ENCODE peak calls at places on chromosomes 7 and 10, in four cellular contexts. W is HepG2, R is K562, V is GM12878. A is an unnamed sample.

GRCh38 chr10:103911021-103911459 is 6.9 kb downstream of the STN1 start:
- DNase-seq in V (no peak), W (no peak), R (no peak), A (no peak)

GRCh38 chr10:109178576-109178975 is 744.7 kb downstream of the XPNPEP1 start:
- DNase-seq in V (no peak), R (no peak), W (no peak), A (no peak)

GRCh38 chr10:98488669-98489430 is 42.1 kb upstream of the HPS1 start:
- DNase-seq in V (no peak), R (no peak), W (peak), A (no peak)

GRCh38 chr10:95467162-95467599 is 94.0 kb downstream of the SORBS1 start:
- DNase-seq in V (no peak), W (peak), R (peak), A (peak)

GRCh38 chr10:102814456-102814871 is 22.7 kb downstream of the CYP17A1 start:
- DNase-seq in R (peak), W (peak), V (no peak), A (no peak)

GRCh38 chr7:94115316-94115715 is 111.2 kb upstream of the BET1 start:
- DNase-seq in R (no peak), W (no peak), V (no peak), A (no peak)

GRCh38 chr10:1657500-1657899 is 79.8 kb downstream of the ADARB2 start:
- DNase-seq in W (no peak), R (no peak), V (no peak), A (no peak)

GRCh38 chr7:158805414-158805813 is 23.9 kb downstream of the ESYT2 start:
- DNase-seq in W (no peak), V (no peak), R (no peak), A (no peak)

GRCh38 chr10:95275726-95276366 is 15.0 kb downstream of the PDLIM1 start:
- DNase-seq in V (no peak), R (no peak), W (no peak), A (no peak)

GRCh38 chr10:90675621-90676020 is 182.2 kb downstream of the HTR7 start:
- DNase-seq in R (no peak), V (no peak), W (no peak), A (no peak)

GRCh38 chr10:11913184-11913641 is 90.1 kb downstream of the PROSER2 start:
- DNase-seq in R (no peak), W (no peak), V (no peak), A (no peak)

GRCh38 chr10:132886211-132887099 is 55.9 kb downstream of the CFAP46 start:
- DNase-seq in V (no peak), R (no peak), W (peak), A (no peak)

GRCh38 chr7:158606671-158607424 is 19.2 kb upstream of the PTPRN2 start:
- DNase-seq in V (no peak), R (no peak), W (no peak), A (no peak)

GRCh38 chr7:44650242-44650641 is 43.8 kb downstream of the OGDH start:
- DNase-seq in R (no peak), W (no peak), V (no peak), A (no peak)

GRCh38 chr10:123427386-123427785 is 238.8 kb upstream of the GPR26 start:
- DNase-seq in W (peak), R (no peak), V (no peak), A (no peak)

GRCh38 chr7:22393825-22394458 is 37.0 kb upstream of the RAPGEF5 start:
- DNase-seq in W (no peak), V (no peak), R (no peak), A (peak)

GRCh38 chr7:23520582-23520981 is 11.2 kb downstream of the TRA2A start:
- DNase-seq in V (no peak), R (no peak), W (no peak), A (no peak)

GRCh38 chr10:62779487-62780248 is 24.9 kb upstream of the ADO start:
- DNase-seq in W (no peak), R (no peak), V (peak), A (no peak)

GRCh38 chr7:42210333-42210732 is 26.7 kb downstream of the GLI3 start:
- DNase-seq in R (no peak), V (no peak), W (no peak), A (no peak)

GRCh38 chr7:97798036-97799019 is 66.4 kb downstream of the TAC1 start:
- DNase-seq in W (no peak), R (no peak), V (no peak), A (no peak)

GRCh38 chr10:69435966-69436520 is 15.2 kb upstream of the TSPAN15 start:
- DNase-seq in R (no peak), V (no peak), W (no peak), A (no peak)

GRCh38 chr7:142153400-142153799 is 41.9 kb downstream of the MGAM2 start:
- DNase-seq in V (no peak), W (peak), R (no peak), A (peak)

GRCh38 chr10:124547651-124548168 is 86.1 kb downstream of the LHPP start:
- DNase-seq in V (no peak), R (peak), W (peak), A (peak)

GRCh38 chr7:137992738-137993394 is 9.0 kb downstream of the CREB3L2 start:
- DNase-seq in W (peak), V (no peak), R (no peak), A (no peak)

GRCh38 chr7:7321681-7322080 is 139.3 kb downstream of the C1GALT1 start:
- DNase-seq in R (no peak), W (peak), V (peak), A (no peak)

GRCh38 chr10:127576011-127576410 is 26.9 kb downstream of the NPS start:
- DNase-seq in R (no peak), V (no peak), W (no peak), A (no peak)

DNA sequence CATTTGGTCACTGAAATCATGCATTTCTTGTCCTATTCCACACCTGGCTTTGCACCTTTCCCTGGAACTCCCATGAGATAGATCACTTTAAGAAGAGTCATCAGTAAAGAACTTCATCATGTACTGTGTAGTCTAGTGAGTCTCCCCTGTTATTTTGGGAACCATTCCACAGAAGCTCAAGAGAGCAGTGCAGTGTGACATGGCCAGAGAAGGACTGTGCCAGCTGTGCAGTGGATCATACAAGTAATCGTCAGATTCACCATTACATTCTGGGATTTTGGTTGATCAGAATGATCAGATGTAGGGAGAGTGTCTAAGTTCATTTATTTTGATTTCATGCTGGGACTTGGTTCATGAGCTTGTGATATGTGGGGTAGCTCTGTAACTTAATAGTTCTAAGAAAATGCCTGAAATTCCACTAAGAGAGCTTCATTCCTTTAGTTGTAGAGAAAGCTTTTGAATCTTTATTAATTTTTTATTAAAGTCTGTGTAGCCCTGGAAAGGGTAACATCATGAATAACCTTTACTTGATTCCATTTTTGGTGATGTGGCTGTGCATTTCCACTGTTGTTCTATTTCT is 166.8 kb downstream of the SUGCT start:
- DNase-seq in V (no peak), R (no peak), W (no peak), A (no peak)
- TF ChIP-seq MAX in V (no peak), R (no peak), W (no peak), A (no peak)

GRCh38 chr7:81404669-81405068 is 365.2 kb downstream of the HGF start:
- DNase-seq in R (no peak), W (no peak), V (no peak), A (no peak)

GRCh38 chr7:81414411-81414810 is 355.4 kb downstream of the HGF start:
- DNase-seq in W (no peak), V (no peak), R (no peak), A (no peak)

GRCh38 chr7:81410471-81411117 is 359.3 kb downstream of the HGF start:
- DNase-seq in R (no peak), V (no peak), W (no peak), A (no peak)

GRCh38 chr7:81407094-81407493 is 362.8 kb downstream of the HGF start:
- DNase-seq in W (no peak), R (no peak), V (no peak), A (no peak)

GRCh38 chr7:81408728-81409127 is 361.1 kb downstream of the HGF start:
- DNase-seq in R (no peak), V (no peak), W (no peak), A (no peak)
- TF ChIP-seq FOXM1 in R (no peak), V (no peak), W (no peak), A (no peak)

GRCh38 chr10:17226891-17227303 is 1.1 kb upstream of the VIM start:
- DNase-seq in R (no peak), W (no peak), V (no peak), A (no peak)
- TF ChIP-seq MAX in R (no peak), W (no peak), V (no peak), A (no peak)

DNA sequence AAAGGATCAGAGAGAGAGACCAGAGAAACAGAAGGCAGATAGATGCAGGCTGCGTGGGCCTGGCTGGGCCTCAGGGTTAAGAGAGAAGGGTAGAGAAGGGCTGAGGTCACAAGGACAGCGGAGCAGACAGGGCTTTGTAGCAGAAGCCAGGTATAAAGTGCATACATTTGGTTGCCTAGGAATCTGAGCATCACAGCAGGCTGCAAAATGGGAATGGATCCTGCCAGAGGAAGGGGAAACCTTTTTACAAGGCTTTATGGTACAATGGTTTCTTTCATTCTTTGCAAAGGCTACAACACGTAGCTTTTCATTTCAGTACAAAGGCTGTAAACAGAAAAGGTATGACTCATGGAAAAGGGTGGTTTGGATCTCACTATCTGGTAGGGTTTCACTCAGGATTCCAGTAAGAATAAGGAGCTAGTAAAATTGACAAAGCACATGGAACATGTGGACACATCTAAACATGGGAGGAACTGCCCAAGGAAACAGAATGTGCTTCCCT is 275.1 kb downstream of the DOCK4 start:
- DNase-seq in R (no peak), W (peak), V (no peak), A (no peak)
- TF ChIP-seq FOXM1 in R (no peak), W (no peak), V (no peak), A (no peak)

A was measured in SK-N-SH.